ENCODE peak calls at places on chromosome 7, in ten cellular contexts. One of them, this sample, is unnamed.

GRCh38 chr7:105277341-105277740 is 111.4 kb downstream of the SRPK2 start:
- DNase-seq in IMR-90: peak
- DNase-seq in OCI-LY7: no peak
- DNase-seq in GM23338: no peak
- DNase-seq in endodermal cell: no peak
- DNase-seq in type B pancreatic cell: no peak
- DNase-seq in hepatocyte: peak
- DNase-seq in CD8-positive, alpha-beta T cell: no peak
- DNase-seq in endothelial cell: no peak
- DNase-seq in chondrocyte: no peak
- DNase-seq in this sample: no peak

GRCh38 chr7:31478744-31479143 is 35.1 kb upstream of the ITPRID1 start:
- DNase-seq in IMR-90: no peak
- DNase-seq in CD8-positive, alpha-beta T cell: no peak
- DNase-seq in endodermal cell: no peak
- DNase-seq in chondrocyte: no peak
- DNase-seq in endothelial cell: no peak
- DNase-seq in OCI-LY7: peak
- DNase-seq in type B pancreatic cell: no peak
- DNase-seq in hepatocyte: no peak
- DNase-seq in GM23338: no peak
- DNase-seq in this sample: no peak

GRCh38 chr7:157964521-157964920 is 623.1 kb downstream of the PTPRN2 start:
- DNase-seq in GM23338: no peak
- DNase-seq in CD8-positive, alpha-beta T cell: no peak
- DNase-seq in hepatocyte: no peak
- DNase-seq in endothelial cell: no peak
- DNase-seq in OCI-LY7: no peak
- DNase-seq in type B pancreatic cell: no peak
- DNase-seq in chondrocyte: peak
- DNase-seq in IMR-90: no peak
- DNase-seq in endodermal cell: peak
- DNase-seq in this sample: no peak

GRCh38 chr7:35736725-35737124 is 41.8 kb upstream of the HERPUD2 start:
- DNase-seq in endodermal cell: no peak
- DNase-seq in chondrocyte: no peak
- DNase-seq in IMR-90: peak
- DNase-seq in GM23338: no peak
- DNase-seq in type B pancreatic cell: no peak
- DNase-seq in hepatocyte: peak
- DNase-seq in OCI-LY7: no peak
- DNase-seq in CD8-positive, alpha-beta T cell: no peak
- DNase-seq in endothelial cell: no peak
- DNase-seq in this sample: no peak

GRCh38 chr7:134995239-134996096 is 9.2 kb downstream of the AGBL3 start:
- DNase-seq in endothelial cell: no peak
- DNase-seq in type B pancreatic cell: no peak
- DNase-seq in CD8-positive, alpha-beta T cell: no peak
- DNase-seq in endodermal cell: no peak
- DNase-seq in chondrocyte: no peak
- DNase-seq in hepatocyte: peak
- DNase-seq in GM23338: no peak
- DNase-seq in IMR-90: no peak
- DNase-seq in OCI-LY7: no peak
- DNase-seq in this sample: no peak

GRCh38 chr7:98826811-98827231 is 43.0 kb downstream of the TMEM130 start:
- DNase-seq in CD8-positive, alpha-beta T cell: no peak
- DNase-seq in endothelial cell: no peak
- DNase-seq in OCI-LY7: no peak
- DNase-seq in endodermal cell: peak
- DNase-seq in type B pancreatic cell: no peak
- DNase-seq in GM23338: peak
- DNase-seq in hepatocyte: no peak
- DNase-seq in IMR-90: no peak
- DNase-seq in chondrocyte: no peak
- DNase-seq in this sample: no peak

GRCh38 chr7:35749548-35749947 is 51.3 kb upstream of the SEPTIN7 start:
- DNase-seq in chondrocyte: no peak
- DNase-seq in type B pancreatic cell: no peak
- DNase-seq in IMR-90: peak
- DNase-seq in hepatocyte: no peak
- DNase-seq in CD8-positive, alpha-beta T cell: no peak
- DNase-seq in GM23338: no peak
- DNase-seq in OCI-LY7: no peak
- DNase-seq in endodermal cell: no peak
- DNase-seq in endothelial cell: no peak
- DNase-seq in this sample: no peak

GRCh38 chr7:2381881-2382509 is 21.4 kb upstream of the CHST12 start:
- DNase-seq in type B pancreatic cell: no peak
- DNase-seq in IMR-90: no peak
- DNase-seq in chondrocyte: no peak
- DNase-seq in endodermal cell: no peak
- DNase-seq in OCI-LY7: no peak
- DNase-seq in GM23338: no peak
- DNase-seq in hepatocyte: no peak
- DNase-seq in CD8-positive, alpha-beta T cell: no peak
- DNase-seq in endothelial cell: no peak
- DNase-seq in this sample: no peak

GRCh38 chr7:11369696-11370095 is 396.0 kb downstream of the PHF14 start:
- DNase-seq in type B pancreatic cell: no peak
- DNase-seq in chondrocyte: no peak
- DNase-seq in CD8-positive, alpha-beta T cell: no peak
- DNase-seq in GM23338: no peak
- DNase-seq in IMR-90: no peak
- DNase-seq in OCI-LY7: no peak
- DNase-seq in endothelial cell: no peak
- DNase-seq in hepatocyte: no peak
- DNase-seq in endodermal cell: no peak
- DNase-seq in this sample: no peak

GRCh38 chr7:102296179-102296438 is 9.4 kb downstream of the SH2B2 start:
- DNase-seq in type B pancreatic cell: no peak
- DNase-seq in hepatocyte: no peak
- DNase-seq in endodermal cell: no peak
- DNase-seq in GM23338: no peak
- DNase-seq in CD8-positive, alpha-beta T cell: no peak
- DNase-seq in IMR-90: no peak
- DNase-seq in endothelial cell: no peak
- DNase-seq in chondrocyte: no peak
- DNase-seq in OCI-LY7: no peak
- DNase-seq in this sample: no peak

GRCh38 chr7:14761506-14762296 is 140.8 kb downstream of the DGKB start:
- DNase-seq in hepatocyte: peak
- DNase-seq in IMR-90: peak
- DNase-seq in chondrocyte: no peak
- DNase-seq in endothelial cell: no peak
- DNase-seq in CD8-positive, alpha-beta T cell: no peak
- DNase-seq in GM23338: no peak
- DNase-seq in OCI-LY7: no peak
- DNase-seq in endodermal cell: peak
- DNase-seq in type B pancreatic cell: no peak
- DNase-seq in this sample: no peak

GRCh38 chr7:68058014-68058413 is 1061.4 kb downstream of the TYW1 start:
- DNase-seq in OCI-LY7: no peak
- DNase-seq in chondrocyte: no peak
- DNase-seq in IMR-90: no peak
- DNase-seq in endothelial cell: no peak
- DNase-seq in CD8-positive, alpha-beta T cell: no peak
- DNase-seq in endodermal cell: peak
- DNase-seq in GM23338: no peak
- DNase-seq in hepatocyte: no peak
- DNase-seq in type B pancreatic cell: no peak
- DNase-seq in this sample: no peak

GRCh38 chr7:68063171-68063570 is 1066.5 kb downstream of the TYW1 start:
- DNase-seq in chondrocyte: no peak
- DNase-seq in hepatocyte: peak
- DNase-seq in CD8-positive, alpha-beta T cell: no peak
- DNase-seq in endodermal cell: peak
- DNase-seq in endothelial cell: no peak
- DNase-seq in OCI-LY7: no peak
- DNase-seq in IMR-90: no peak
- DNase-seq in GM23338: peak
- DNase-seq in type B pancreatic cell: no peak
- DNase-seq in this sample: no peak
- TF ChIP-seq CTCF in chondrocyte: peak
- TF ChIP-seq CTCF in hepatocyte: peak
- TF ChIP-seq CTCF in CD8-positive, alpha-beta T cell: no peak
- TF ChIP-seq CTCF in endodermal cell: peak
- TF ChIP-seq CTCF in endothelial cell: no peak
- TF ChIP-seq CTCF in OCI-LY7: peak
- TF ChIP-seq CTCF in IMR-90: no peak
- TF ChIP-seq CTCF in GM23338: peak
- TF ChIP-seq CTCF in type B pancreatic cell: peak
- TF ChIP-seq CTCF in this sample: no peak

DNA sequence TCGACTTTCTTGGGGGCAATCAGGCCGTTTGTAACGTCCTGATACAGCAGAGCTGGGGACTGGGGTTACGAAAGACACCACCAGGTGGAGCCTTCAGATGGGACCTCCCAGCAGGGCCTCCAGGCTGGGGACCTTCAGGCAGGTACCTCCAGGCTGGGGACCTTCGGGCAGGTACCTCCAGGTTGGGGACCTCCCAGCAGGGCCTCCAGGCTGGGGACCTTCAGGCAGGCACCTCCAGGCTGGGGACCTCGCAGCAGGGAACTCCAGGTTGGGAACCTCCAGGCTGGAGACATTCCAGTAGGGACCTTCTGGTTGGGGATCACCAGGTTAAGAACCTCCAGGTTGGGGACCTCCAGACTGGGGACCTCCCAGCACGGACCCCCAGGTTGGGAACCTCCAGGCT is 23.5 kb upstream of the GPR146 start:
- DNase-seq in endodermal cell: no peak
- DNase-seq in GM23338: no peak
- DNase-seq in endothelial cell: no peak
- DNase-seq in hepatocyte: no peak
- DNase-seq in IMR-90: no peak
- DNase-seq in type B pancreatic cell: no peak
- DNase-seq in chondrocyte: peak
- DNase-seq in CD8-positive, alpha-beta T cell: no peak
- DNase-seq in OCI-LY7: peak
- DNase-seq in this sample: no peak
- TF ChIP-seq CTCF in endodermal cell: peak
- TF ChIP-seq CTCF in GM23338: peak
- TF ChIP-seq CTCF in endothelial cell: no peak
- TF ChIP-seq CTCF in hepatocyte: peak
- TF ChIP-seq CTCF in IMR-90: no peak
- TF ChIP-seq CTCF in type B pancreatic cell: peak
- TF ChIP-seq CTCF in chondrocyte: peak
- TF ChIP-seq CTCF in CD8-positive, alpha-beta T cell: no peak
- TF ChIP-seq CTCF in OCI-LY7: peak
- TF ChIP-seq CTCF in this sample: no peak

GRCh38 chr7:41715000-41715399 is 12.1 kb upstream of the INHBA start:
- DNase-seq in endothelial cell: no peak
- DNase-seq in chondrocyte: no peak
- DNase-seq in OCI-LY7: no peak
- DNase-seq in endodermal cell: no peak
- DNase-seq in CD8-positive, alpha-beta T cell: no peak
- DNase-seq in IMR-90: no peak
- DNase-seq in type B pancreatic cell: no peak
- DNase-seq in hepatocyte: no peak
- DNase-seq in GM23338: no peak
- DNase-seq in this sample: no peak

GRCh38 chr7:41720886-41721285 is 18.0 kb upstream of the INHBA start:
- DNase-seq in OCI-LY7: no peak
- DNase-seq in chondrocyte: no peak
- DNase-seq in endodermal cell: no peak
- DNase-seq in type B pancreatic cell: no peak
- DNase-seq in IMR-90: no peak
- DNase-seq in GM23338: no peak
- DNase-seq in CD8-positive, alpha-beta T cell: no peak
- DNase-seq in endothelial cell: no peak
- DNase-seq in hepatocyte: no peak
- DNase-seq in this sample: no peak

GRCh38 chr7:41711283-41712064 is 8.6 kb upstream of the INHBA start:
- DNase-seq in chondrocyte: no peak
- DNase-seq in hepatocyte: peak
- DNase-seq in type B pancreatic cell: no peak
- DNase-seq in IMR-90: peak
- DNase-seq in OCI-LY7: peak
- DNase-seq in endodermal cell: peak
- DNase-seq in GM23338: peak
- DNase-seq in CD8-positive, alpha-beta T cell: no peak
- DNase-seq in endothelial cell: peak
- DNase-seq in this sample: no peak

GRCh38 chr7:41720046-41720445 is 17.2 kb upstream of the INHBA start:
- DNase-seq in chondrocyte: no peak
- DNase-seq in OCI-LY7: no peak
- DNase-seq in IMR-90: no peak
- DNase-seq in hepatocyte: no peak
- DNase-seq in endothelial cell: no peak
- DNase-seq in type B pancreatic cell: no peak
- DNase-seq in CD8-positive, alpha-beta T cell: no peak
- DNase-seq in GM23338: no peak
- DNase-seq in endodermal cell: no peak
- DNase-seq in this sample: no peak

GRCh38 chr7:41716691-41717090 is 13.8 kb upstream of the INHBA start:
- DNase-seq in CD8-positive, alpha-beta T cell: no peak
- DNase-seq in type B pancreatic cell: no peak
- DNase-seq in GM23338: no peak
- DNase-seq in hepatocyte: no peak
- DNase-seq in chondrocyte: no peak
- DNase-seq in endodermal cell: no peak
- DNase-seq in IMR-90: no peak
- DNase-seq in endothelial cell: no peak
- DNase-seq in OCI-LY7: no peak
- DNase-seq in this sample: no peak
- TF ChIP-seq CTCF in CD8-positive, alpha-beta T cell: no peak
- TF ChIP-seq CTCF in type B pancreatic cell: no peak
- TF ChIP-seq CTCF in GM23338: no peak
- TF ChIP-seq CTCF in hepatocyte: no peak
- TF ChIP-seq CTCF in chondrocyte: no peak
- TF ChIP-seq CTCF in endodermal cell: no peak
- TF ChIP-seq CTCF in IMR-90: no peak
- TF ChIP-seq CTCF in endothelial cell: no peak
- TF ChIP-seq CTCF in OCI-LY7: no peak
- TF ChIP-seq CTCF in this sample: no peak

DNA sequence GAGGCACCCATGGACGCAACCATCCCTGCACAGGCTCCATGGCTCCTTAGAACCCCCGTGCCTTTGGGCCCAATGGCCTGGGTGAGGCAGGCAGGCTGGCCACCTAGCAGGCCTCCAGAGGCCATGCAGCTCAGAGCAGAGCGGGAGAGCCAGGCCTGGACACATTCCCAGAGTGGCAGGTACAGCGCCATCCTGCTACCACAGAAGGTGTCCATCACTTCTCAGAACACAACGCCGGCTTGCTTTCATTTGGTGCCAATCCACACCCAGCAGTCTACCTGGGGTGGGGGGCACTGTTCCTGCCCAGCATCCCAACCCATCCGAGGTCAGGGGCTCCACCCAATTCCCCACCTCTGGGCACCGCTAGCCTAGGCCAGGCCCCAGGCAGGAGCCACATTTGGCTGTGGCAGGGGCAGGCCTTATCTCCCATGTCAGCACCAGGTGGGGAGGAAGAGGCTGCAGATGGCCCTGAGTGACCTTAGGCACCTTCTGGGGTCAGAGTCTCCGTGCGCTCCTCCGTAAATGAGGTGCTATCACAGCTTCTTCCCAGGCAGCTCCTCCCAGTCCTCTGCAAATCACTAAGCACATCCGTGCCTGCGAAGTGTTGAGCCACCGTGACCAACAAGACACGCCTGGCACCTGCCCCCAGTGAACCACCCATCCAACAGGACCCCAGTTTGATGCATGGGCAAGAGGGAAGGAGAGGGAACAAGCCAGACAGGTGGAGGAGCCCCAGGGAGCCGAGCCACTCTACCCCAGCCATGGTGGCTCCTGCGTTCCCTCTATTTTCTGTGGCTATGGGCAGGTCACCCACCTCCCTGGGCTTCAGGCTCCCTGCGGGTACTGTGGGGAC is 14.2 kb downstream of the KCNH2 start:
- DNase-seq in GM23338: no peak
- DNase-seq in OCI-LY7: no peak
- DNase-seq in type B pancreatic cell: no peak
- DNase-seq in IMR-90: no peak
- DNase-seq in chondrocyte: no peak
- DNase-seq in hepatocyte: no peak
- DNase-seq in endodermal cell: no peak
- DNase-seq in CD8-positive, alpha-beta T cell: no peak
- DNase-seq in endothelial cell: no peak
- DNase-seq in this sample: no peak
- TF ChIP-seq CTCF in GM23338: no peak
- TF ChIP-seq CTCF in OCI-LY7: no peak
- TF ChIP-seq CTCF in type B pancreatic cell: no peak
- TF ChIP-seq CTCF in IMR-90: no peak
- TF ChIP-seq CTCF in chondrocyte: no peak
- TF ChIP-seq CTCF in hepatocyte: no peak
- TF ChIP-seq CTCF in endodermal cell: no peak
- TF ChIP-seq CTCF in CD8-positive, alpha-beta T cell: no peak
- TF ChIP-seq CTCF in endothelial cell: no peak
- TF ChIP-seq CTCF in this sample: no peak